ENCODE peak calls at places on chromosomes 6 and 20, in eight cellular contexts. B is GM06990; N is body of pancreas; J is activated CD8-positive, alpha-beta memory T cell treated with anti-CD3 and anti-CD28 coated beads for 1 hour; C is stimulated activated CD8-positive, alpha-beta memory T cell treated with anti-CD3 and anti-CD28 coated beads, Interleukin-12 subunit alpha, Interleukin-12 subunit beta, amount 100 ng/mL, for 4 hours; Q is psoas muscle; M is CD4-positive, CD25-positive, alpha-beta regulatory T cell; P is neural crest cell. L is an unnamed sample.
A peak's percentile ranks its signal among the peaks of the same experiment; 100 is the strongest.

GRCh38 chr6:122130026-122130348 is 269.5 kb upstream of the HSF2 start:
- DNase-seq in B (no peak), N (no peak), J (no peak), C (no peak), Q (no peak), M (no peak), P (no peak), L (no peak)

GRCh38 chr6:92847988-92848387 is 571.4 kb downstream of the EPHA7 start:
- DNase-seq in B (no peak), N (no peak), J (no peak), C (no peak), Q (no peak), M (no peak), P (no peak), L (no peak)

GRCh38 chr6:21801786-21802610 is 208.4 kb downstream of the SOX4 start:
- DNase-seq in B (no peak), N (no peak), J (no peak), C (no peak), Q (no peak), M (no peak), P (no peak), L (no peak)

GRCh38 chr6:90440586-90441338 is 144.1 kb upstream of the BACH2 start:
- DNase-seq in B (no peak), N (no peak), J (no peak), C (no peak), Q (no peak), M (no peak), P (no peak), L (no peak)

GRCh38 chr20:33668087-33668790 is 1.5 kb downstream of the ACTL10 start:
- DNase-seq in B (no peak), N (peak; percentile 83), J (peak; percentile 66), C (peak; percentile 59), Q (no peak), M (no peak), P (peak; percentile 78), L (no peak)

GRCh38 chr20:3805594-3806264 is 9.6 kb downstream of the CDC25B start:
- DNase-seq in B (no peak), N (no peak), J (no peak), C (no peak), Q (peak; percentile 43), M (no peak), P (no peak), L (no peak)

GRCh38 chr6:8194499-8194898 is 92.2 kb upstream of the EEF1E1 start:
- DNase-seq in B (no peak), N (no peak), J (no peak), C (no peak), Q (no peak), M (no peak), P (no peak), L (no peak)

GRCh38 chr6:150290429-150290828 is 78.4 kb upstream of the IYD start:
- DNase-seq in B (no peak), N (no peak), J (no peak), C (no peak), Q (no peak), M (no peak), P (no peak), L (no peak)

GRCh38 chr6:7389162-7389450 is 436 bp downstream of the CAGE1 start:
- DNase-seq in B (no peak), N (peak; percentile 83), J (no peak), C (no peak), Q (no peak), M (no peak), P (no peak), L (no peak)

GRCh38 chr6:42877695-42878094 is 1.7 kb upstream of the RPL7L1 start:
- DNase-seq in B (no peak), N (no peak), J (no peak), C (no peak), Q (no peak), M (no peak), P (no peak), L (no peak)

GRCh38 chr6:141996823-141997222 is 135.9 kb upstream of the GJE1 start:
- DNase-seq in B (no peak), N (no peak), J (no peak), C (no peak), Q (no peak), M (no peak), P (no peak), L (no peak)